ENCODE peak calls at places on chromosomes 6 and 20, in four cellular contexts. S is K562, E is H1, J is GM12891. A is an unnamed sample.

GRCh38 chr6:31543639-31544038 is 1.8 kb upstream of the DDX39B start:
- DNase-seq in S (no peak), E (no peak), J (no peak), A (no peak)

GRCh38 chr20:57071283-57071701 is 195.1 kb downstream of the BMP7 start:
- DNase-seq in S (no peak), E (no peak), J (no peak), A (no peak)

GRCh38 chr6:30814137-30815084 is 69.9 kb upstream of the DDR1 start:
- DNase-seq in S (peak; percentile 65), E (no peak), J (no peak), A (no peak)

GRCh38 chr6:34912715-34913464 is 23.8 kb downstream of the ANKS1A start:
- DNase-seq in S (no peak), E (no peak), J (no peak), A (no peak)

GRCh38 chr6:128303870-128304269 is 216.5 kb downstream of the PTPRK start:
- DNase-seq in S (no peak), E (no peak), J (no peak), A (no peak)

GRCh38 chr20:61044499-61044898 is 207.6 kb upstream of the CDH4 start:
- DNase-seq in S (peak; percentile 43), E (no peak), J (no peak), A (no peak)

GRCh38 chr20:56359212-56360132 is 698 bp downstream of the FAM210B start:
- DNase-seq in S (peak; percentile 19), E (no peak), J (peak; percentile 39), A (no peak)

GRCh38 chr6:5684320-5684719 is 322.4 kb downstream of the NRN1 start:
- DNase-seq in S (no peak), E (no peak), J (no peak), A (no peak)

GRCh38 chr6:29504961-29505360 is 17.2 kb upstream of the MAS1L start:
- DNase-seq in S (no peak), E (no peak), J (no peak), A (no peak)

DNA sequence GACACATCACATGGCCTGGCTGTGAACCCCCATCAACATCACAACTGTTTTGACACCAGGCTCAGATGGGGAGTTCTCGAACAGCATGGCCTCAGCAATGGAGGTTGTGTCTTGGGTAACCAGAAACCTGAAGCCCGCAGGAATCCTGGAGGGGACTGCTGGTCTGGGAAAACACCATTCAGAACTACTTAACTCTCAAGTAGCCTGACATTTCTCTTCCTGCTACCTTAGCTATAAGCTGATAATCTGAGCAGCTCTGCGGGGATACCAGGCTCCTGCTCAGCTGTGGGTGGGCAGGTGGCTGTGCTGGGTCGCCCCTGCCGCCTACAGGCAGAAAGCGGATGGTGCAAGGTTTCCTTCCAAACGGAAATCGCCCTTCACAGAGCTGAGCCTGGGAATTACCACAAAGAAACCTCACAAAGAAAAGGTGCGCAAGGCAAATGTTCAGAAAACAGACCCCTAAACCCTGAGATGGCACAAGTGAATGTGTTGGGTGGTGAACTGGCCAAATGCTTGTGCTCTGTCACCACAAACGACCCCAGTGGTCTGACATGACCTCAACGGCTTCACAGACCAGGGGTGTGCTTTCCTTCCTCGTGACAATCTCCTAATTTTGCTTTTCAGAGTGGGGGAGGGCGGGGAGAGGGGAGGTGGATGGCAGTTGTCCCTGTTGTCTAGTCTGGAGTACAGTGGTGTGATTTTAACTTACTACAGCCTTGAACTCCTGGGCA is 29.5 kb downstream of the SNX5 start:
- DNase-seq in S (peak; percentile 65), E (peak; percentile 57), J (peak; percentile 53), A (peak; percentile 58)
- TF ChIP-seq POLR2AphosphoS5 in S (no peak), E (no peak), J (no peak), A (no peak)

GRCh38 chr20:62227591-62227976 is 7.5 kb upstream of the HRH3 start:
- DNase-seq in S (no peak), E (no peak), J (no peak), A (no peak)

GRCh38 chr20:62230276-62230675 is 8.0 kb upstream of the OSBPL2 start:
- DNase-seq in S (no peak), E (no peak), J (no peak), A (no peak)

GRCh38 chr20:62227977-62228958 is 8.2 kb upstream of the HRH3 start:
- DNase-seq in S (peak; percentile 54), E (no peak), J (no peak), A (no peak)

GRCh38 chr20:62229667-62230066 is 8.7 kb upstream of the OSBPL2 start:
- DNase-seq in S (no peak), E (no peak), J (no peak), A (no peak)

GRCh38 chr20:62228982-62229545 is 9.0 kb upstream of the HRH3 start:
- DNase-seq in S (no peak), E (no peak), J (no peak), A (no peak)
- TF ChIP-seq TAF1 in S (no peak), E (no peak), J (no peak), A (no peak)

DNA sequence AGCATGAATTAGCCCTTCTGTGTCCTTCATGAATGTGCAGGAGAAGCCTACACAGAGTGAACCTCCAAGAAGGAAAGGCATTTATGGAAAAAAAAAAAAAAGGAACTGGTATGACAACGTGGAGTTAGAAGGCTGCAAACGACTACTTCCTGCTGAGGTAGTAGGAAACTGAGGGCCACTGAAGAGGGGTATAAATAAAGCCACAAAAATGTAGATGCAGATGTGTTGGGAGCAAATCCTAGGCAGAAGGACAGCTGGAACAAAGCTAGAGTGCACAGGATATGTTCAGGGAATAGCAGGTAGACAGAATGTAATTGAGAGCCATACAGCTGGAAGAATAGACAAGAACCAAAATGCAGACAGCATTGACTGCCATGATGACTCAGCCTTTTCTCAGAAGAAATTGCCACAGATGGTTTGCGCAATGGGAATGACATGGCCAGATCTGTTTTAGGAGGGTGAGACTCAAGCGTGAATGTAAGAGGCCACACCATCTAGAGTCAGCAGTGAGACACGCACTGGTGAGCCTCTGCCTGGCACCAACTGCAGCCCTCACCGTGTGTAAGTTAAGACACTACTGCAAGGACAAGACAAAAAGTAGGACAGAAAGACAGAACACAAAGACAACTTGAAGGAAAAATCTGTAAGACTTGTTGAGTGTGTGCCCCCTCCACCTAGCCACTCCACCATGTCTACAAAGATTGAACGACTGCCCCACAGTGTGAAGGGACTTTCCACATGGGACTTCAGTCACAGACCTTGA is 79.8 kb downstream of the KIF13A start:
- DNase-seq in S (peak; percentile 73), E (no peak), J (no peak), A (no peak)
- TF ChIP-seq POLR2AphosphoS5 in S (peak; percentile 64), E (no peak), J (no peak), A (no peak)

GRCh38 chr6:132068766-132069165 is 117.6 kb upstream of the CCN2 start:
- DNase-seq in S (no peak), E (no peak), J (no peak), A (no peak)

GRCh38 chr6:132070356-132070755 is 119.2 kb upstream of the CCN2 start:
- DNase-seq in S (no peak), E (no peak), J (no peak), A (no peak)

GRCh38 chr6:132072271-132072670 is 121.1 kb upstream of the CCN2 start:
- DNase-seq in S (no peak), E (no peak), J (no peak), A (no peak)

GRCh38 chr6:132076452-132076851 is 125.3 kb upstream of the CCN2 start:
- DNase-seq in S (no peak), E (no peak), J (no peak), A (no peak)

DNA sequence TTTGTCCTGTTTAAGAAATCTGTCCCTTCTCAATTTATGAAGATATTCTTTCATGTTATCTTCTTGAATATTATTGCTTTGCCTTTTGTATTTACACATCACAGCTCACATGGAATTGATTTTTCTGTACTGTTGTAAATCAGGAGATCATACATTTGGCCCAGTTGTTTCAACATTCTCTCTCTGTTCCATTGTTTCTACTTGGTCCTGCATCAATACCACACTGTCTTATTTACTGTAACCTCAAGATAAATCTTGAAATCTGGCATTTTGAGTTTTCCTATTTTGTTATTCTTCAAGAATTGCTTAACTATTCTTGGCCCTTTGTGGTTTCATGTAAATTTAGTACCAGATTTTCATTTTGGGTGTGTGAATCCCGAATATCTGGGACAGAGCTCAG is 121.7 kb upstream of the CCN2 start:
- DNase-seq in S (no peak), E (no peak), J (no peak), A (no peak)
- TF ChIP-seq TAF1 in S (no peak), E (no peak), J (no peak), A (no peak)

GRCh38 chr6:137309078-137309762 is 90.0 kb upstream of the IFNGR1 start:
- DNase-seq in S (no peak), E (no peak), J (no peak), A (no peak)
- TF ChIP-seq POLR2AphosphoS5 in S (no peak), E (no peak), J (no peak), A (no peak)

GRCh38 chr6:55445648-55446204 is 118.5 kb downstream of the GFRAL start:
- DNase-seq in S (no peak), E (no peak), J (no peak), A (no peak)
- TF ChIP-seq TAF1 in S (no peak), E (no peak), J (no peak), A (no peak)

DNA sequence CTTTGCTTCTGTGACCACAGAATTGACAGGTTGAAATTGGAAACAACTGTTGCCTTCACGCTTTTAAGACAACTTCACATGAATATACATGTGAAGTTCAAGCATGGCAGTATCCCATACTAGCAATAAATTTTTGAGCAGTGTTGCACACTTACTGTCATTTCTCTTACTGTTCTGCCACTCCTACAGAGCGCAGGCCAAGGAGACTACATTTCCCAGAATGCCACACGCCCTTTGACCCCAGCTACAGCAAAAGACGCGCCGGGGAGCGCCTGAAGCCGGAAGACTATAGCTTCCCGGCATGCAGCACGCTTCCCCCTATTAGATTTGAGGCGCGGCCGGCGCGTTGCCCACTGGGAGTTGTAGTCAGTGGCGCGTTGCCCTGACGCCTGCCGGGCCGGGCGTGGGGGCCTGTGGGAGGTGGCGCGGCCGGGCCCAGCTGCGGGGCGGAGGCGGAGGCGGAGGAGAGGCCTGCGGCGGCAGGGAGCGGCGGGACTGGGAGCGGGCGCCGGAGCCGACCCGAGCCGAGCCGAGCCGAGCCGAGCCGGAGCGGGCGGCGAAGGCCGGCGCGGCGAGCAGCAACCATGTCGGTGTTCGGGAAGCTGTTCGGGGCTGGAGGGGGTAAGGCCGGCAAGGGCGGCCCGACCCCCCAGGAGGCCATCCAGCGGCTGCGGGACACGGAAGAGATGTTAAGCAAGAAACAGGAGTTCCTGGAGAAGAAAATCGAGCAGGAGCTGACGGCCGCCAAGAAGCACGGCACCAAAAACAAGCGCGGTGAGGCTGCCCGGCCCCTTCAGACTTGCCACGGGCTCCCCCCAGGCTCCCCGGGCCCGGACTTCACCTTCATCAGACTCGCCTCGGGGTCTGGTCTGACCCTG is at the start of gene CHMP4B:
- DNase-seq in S (peak; percentile 96), E (peak; percentile 85), J (peak; percentile 96), A (peak; percentile 95)
- TF ChIP-seq POLR2AphosphoS5 in S (no peak), E (peak; percentile 22), J (no peak), A (no peak)

DNA sequence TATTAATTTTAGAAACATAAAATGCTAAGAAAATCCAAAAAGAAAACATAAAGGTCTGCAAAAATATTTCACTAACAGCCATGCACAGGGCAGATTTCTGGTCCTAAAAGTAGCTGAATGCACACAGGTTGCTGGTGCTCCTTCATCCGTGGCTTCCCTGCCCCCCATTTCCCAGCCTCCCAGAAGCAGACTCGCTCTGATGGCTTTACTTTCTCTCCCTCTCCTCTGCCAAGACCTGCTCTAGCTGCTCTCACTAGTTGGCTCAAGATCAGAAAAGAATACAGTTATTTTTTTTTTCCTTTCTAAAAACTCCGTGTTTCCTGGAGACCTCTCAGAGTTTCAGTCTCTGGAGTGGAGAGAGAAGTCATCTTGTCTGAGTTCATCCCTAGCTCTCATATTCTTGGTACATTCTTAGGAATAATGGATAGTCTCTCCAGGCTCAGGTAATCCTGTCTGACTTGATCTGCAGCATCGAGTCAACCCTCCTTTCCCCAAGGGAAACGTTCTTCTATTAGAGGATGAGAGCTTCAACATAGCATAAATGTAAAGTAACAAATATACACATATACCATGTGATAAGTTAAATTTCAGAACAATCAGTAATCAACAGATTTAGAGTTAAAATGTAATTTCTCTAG is 214.3 kb downstream of the TBC1D7 start:
- DNase-seq in S (no peak), E (no peak), J (no peak), A (no peak)
- TF ChIP-seq TAF1 in S (no peak), E (no peak), J (no peak), A (no peak)